ENCODE peak calls at places on chromosomes 12 and 14, in ten cellular contexts. X, I, T, J, F, S, V, G, W and R are unnamed samples.
A peak's percentile ranks its signal among the peaks of the same experiment; 100 is the strongest.

GRCh38 chr14:99393059-99393655 is 87.5 kb downstream of the SETD3 start:
- DNase-seq in J (no peak), W (peak; percentile 15), T (no peak), V (peak; percentile 63), S (peak; percentile 61), X (peak; percentile 81), I (no peak), G (no peak), F (peak; percentile 23), R (peak; percentile 74)

GRCh38 chr14:73394317-73394716 is 64.0 kb downstream of the NUMB start:
- DNase-seq in J (no peak), V (no peak), X (no peak), T (no peak), S (no peak), W (no peak), G (no peak), I (no peak), F (no peak), R (no peak)

GRCh38 chr14:68628605-68629310 is 164.1 kb downstream of the ZFP36L1 start:
- DNase-seq in F (peak; percentile 19), I (peak; percentile 13), W (no peak), T (peak; percentile 75), V (peak; percentile 64), J (no peak), G (peak; percentile 72), S (peak; percentile 83), X (peak; percentile 54), R (no peak)

GRCh38 chr14:104424406-104425072 is 155.0 kb upstream of the C14orf180 start:
- DNase-seq in V (peak; percentile 54), F (no peak), W (no peak), T (no peak), J (no peak), I (no peak), X (no peak), G (no peak), S (no peak), R (no peak)

GRCh38 chr14:85599939-85600338 is 70.0 kb downstream of the FLRT2 start:
- DNase-seq in J (no peak), F (no peak), X (no peak), V (peak; percentile 22), G (no peak), I (no peak), T (no peak), W (no peak), S (no peak), R (no peak)

GRCh38 chr14:74855945-74856344 is 20.0 kb downstream of the PROX2 start:
- DNase-seq in F (no peak), X (no peak), S (no peak), W (no peak), V (no peak), G (no peak), J (no peak), I (no peak), T (no peak), R (no peak)

GRCh38 chr12:92786045-92786444 is 83.3 kb downstream of the PLEKHG7 start:
- DNase-seq in G (no peak), J (no peak), S (no peak), F (no peak), T (no peak), X (no peak), W (no peak), I (no peak), V (no peak), R (no peak)

GRCh38 chr12:122505419-122506051 is 4.8 kb upstream of the ZCCHC8 start:
- DNase-seq in V (no peak), T (no peak), F (no peak), I (no peak), X (no peak), G (no peak), W (no peak), S (no peak), J (no peak), R (no peak)

GRCh38 chr12:85275359-85275758 is 4.7 kb upstream of the ALX1 start:
- DNase-seq in X (peak; percentile 18), W (no peak), S (no peak), G (no peak), I (no peak), T (no peak), F (no peak), J (no peak), V (peak; percentile 16), R (no peak)

GRCh38 chr12:109273354-109273753 is 35.7 kb downstream of the FOXN4 start:
- DNase-seq in F (no peak), I (no peak), V (no peak), J (no peak), G (no peak), T (no peak), W (no peak), S (no peak), X (peak; percentile 74), R (no peak)

GRCh38 chr14:103315368-103315911 is 18.6 kb upstream of the EIF5 start:
- DNase-seq in G (peak; percentile 60), J (no peak), V (peak; percentile 60), X (no peak), F (peak; percentile 74), T (no peak), I (no peak), W (no peak), S (no peak), R (peak; percentile 51)

DNA sequence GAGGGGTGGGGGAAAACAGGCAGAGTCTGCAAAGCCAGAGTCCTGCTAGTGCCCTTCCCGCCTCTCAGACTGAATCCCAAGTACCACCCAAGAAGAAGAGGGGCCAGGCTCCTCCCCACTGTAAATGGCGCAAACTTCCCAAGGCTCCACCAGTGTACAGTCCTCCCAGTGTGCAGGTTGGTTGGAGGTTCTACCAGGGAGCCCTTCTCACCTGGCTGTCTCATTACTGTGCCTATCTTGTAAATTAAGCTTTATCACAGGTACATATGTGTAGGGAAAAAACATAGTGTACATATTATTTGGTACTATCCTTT is 189.7 kb downstream of the FSCB start:
- DNase-seq in V (peak; percentile 5), I (no peak), X (no peak), W (no peak), J (no peak), S (no peak), G (no peak), T (no peak), F (no peak), R (no peak)
- H3K27ac ChIP-seq in V (peak overlapping the region; percentile 65), I (no peak overlapping the region), X (no peak overlapping the region), W (peak overlapping the region; percentile 47), J (no peak overlapping the region), S (no peak overlapping the region), G (no peak overlapping the region), T (no peak overlapping the region), F (no peak overlapping the region), R (no peak overlapping the region)

GRCh38 chr12:6869049-6870021 is 2.0 kb downstream of the TPI1 start:
- DNase-seq in W (peak; percentile 64), V (peak; percentile 93), G (peak; percentile 81), F (peak; percentile 77), X (peak; percentile 96), I (peak; percentile 84), T (peak; percentile 75), J (peak; percentile 69), S (peak; percentile 89), R (peak; percentile 79)

GRCh38 chr12:6867407-6868210 is at the start of gene TPI1:
- DNase-seq in F (peak; percentile 39), T (peak; percentile 80), S (peak; percentile 85), I (peak; percentile 58), X (peak; percentile 85), G (peak; percentile 76), J (peak; percentile 88), V (peak; percentile 94), W (no peak), R (peak; percentile 85)

GRCh38 chr12:6866920-6867406 is 368 bp upstream of the TPI1 start:
- DNase-seq in J (no peak), F (no peak), G (peak; percentile 91), S (no peak), W (no peak), I (no peak), X (no peak), V (no peak), T (peak; percentile 37), R (no peak)

GRCh38 chr12:6866163-6866919 is 990 bp upstream of the TPI1 start:
- DNase-seq in G (no peak), S (no peak), W (no peak), I (no peak), J (no peak), V (no peak), F (no peak), T (no peak), X (peak; percentile 43), R (no peak)

DNA sequence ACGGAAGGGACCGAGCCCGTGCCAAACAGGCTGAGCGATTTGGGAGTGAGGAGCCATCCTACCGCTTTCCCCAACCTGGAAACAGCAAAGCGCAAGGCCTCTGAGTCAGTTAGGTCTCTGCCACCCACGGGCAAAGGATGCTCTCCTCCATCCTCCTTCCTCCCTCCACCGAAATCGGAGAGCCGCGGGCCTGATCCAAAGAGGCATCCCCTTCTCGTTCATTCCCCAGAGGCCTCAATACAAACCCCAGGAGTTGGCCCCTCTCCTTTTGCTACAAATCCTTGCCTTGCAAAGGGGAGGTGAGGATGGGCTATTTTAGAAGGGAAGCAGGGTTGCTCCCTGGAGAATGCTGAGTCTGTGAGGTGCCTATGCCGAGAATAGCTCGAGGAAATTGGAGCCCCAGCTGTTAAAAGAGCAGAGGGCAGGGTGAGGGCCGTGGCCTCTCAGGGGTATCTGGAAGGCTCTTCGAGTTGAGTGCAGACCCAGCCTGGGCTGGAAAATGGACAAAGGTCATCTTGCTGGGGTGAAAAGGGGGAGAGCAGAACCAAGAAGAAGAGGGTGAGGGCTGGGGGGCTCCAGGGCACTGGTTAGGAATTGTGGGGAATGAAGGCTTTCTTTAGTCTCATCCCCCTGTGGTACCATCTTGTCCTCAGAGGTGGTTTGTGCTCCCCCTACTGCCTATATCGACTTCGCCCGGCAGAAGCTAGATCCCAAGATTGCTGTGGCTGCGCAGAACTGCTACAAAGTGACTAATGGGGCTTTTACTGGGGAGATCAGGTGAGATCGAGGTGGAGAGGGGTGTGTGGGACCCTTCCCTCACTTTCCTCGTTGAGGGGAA is 1.1 kb downstream of the TPI1 start:
- DNase-seq in I (no peak), G (no peak), X (no peak), T (no peak), J (no peak), W (no peak), S (no peak), F (no peak), V (no peak), R (no peak)
- TF ChIP-seq CTCF in I (no peak), G (no peak), X (peak; percentile 46), T (no peak), J (no peak), W (no peak), S (no peak), F (peak; percentile 50), V (no peak), R (no peak)

GRCh38 chr12:52280319-52280795 is 5.9 kb downstream of the KRT86 start:
- DNase-seq in G (peak; percentile 89), S (peak; percentile 75), W (peak; percentile 93), I (no peak), F (peak; percentile 67), T (peak; percentile 58), J (no peak), V (peak; percentile 64), X (no peak), R (no peak)
- H3K27ac ChIP-seq in G (peak overlapping the region; percentile 82), S (peak overlapping the region; percentile 76), W (peak overlapping the region; percentile 73), I (no peak overlapping the region), F (no peak overlapping the region), T (peak overlapping the region; percentile 74), J (peak overlapping the region; percentile 69), V (peak overlapping the region; percentile 77), X (no peak overlapping the region), R (no peak overlapping the region)

DNA sequence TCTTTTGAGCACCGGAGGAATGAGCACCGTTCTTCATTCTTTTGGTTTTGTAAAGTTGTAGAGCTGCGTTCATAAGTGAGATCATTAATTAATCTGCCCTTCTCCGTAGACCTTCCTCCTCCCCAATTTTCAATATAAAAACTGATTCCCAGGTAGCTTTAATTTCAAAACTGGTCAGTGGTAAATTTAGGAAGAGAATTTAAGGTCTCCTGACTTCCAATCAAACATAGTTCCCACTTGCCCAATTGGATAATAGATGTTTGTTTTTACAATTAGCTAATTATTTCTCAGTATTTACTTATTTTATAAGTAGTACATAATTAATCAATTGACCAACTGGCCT is 27.2 kb upstream of the YBX3 start:
- DNase-seq in G (no peak), J (no peak), T (no peak), X (no peak), F (no peak), S (no peak), I (no peak), W (no peak), V (no peak), R (no peak)
- TF ChIP-seq CTCF in G (no peak), J (peak; percentile 38), T (no peak), X (no peak), F (no peak), S (no peak), I (peak; percentile 39), W (no peak), V (no peak), R (no peak)